ENCODE peak calls at places on chromosomes 12 and 14, in five cellular contexts. F is heart left ventricle; T is fibroblast of mammary gland; Q is CD8-positive, alpha-beta T cell; Y is breast epithelium. S is an unnamed sample.
A peak's percentile ranks its signal among the peaks of the same experiment; 100 is the strongest.

GRCh38 chr14:104680056-104680805 is 9.2 kb upstream of the INF2 start:
- DNase-seq in Y (no peak), T (peak; percentile 84), Q (no peak), F (peak; percentile 61), S (peak; percentile 91)

GRCh38 chr12:93387780-93388179 is 10.1 kb downstream of the NUDT4 start:
- DNase-seq in Y (no peak), Q (no peak), F (no peak), T (peak; percentile 77), S (peak; percentile 80)

GRCh38 chr12:14950982-14951746 is 10.2 kb downstream of the ARHGDIB start:
- DNase-seq in Y (no peak), T (no peak), F (no peak), Q (no peak), S (no peak)

GRCh38 chr14:65594153-65594881 is 181.8 kb downstream of the FUT8 start:
- DNase-seq in F (no peak), Q (no peak), Y (no peak), T (no peak), S (no peak)

GRCh38 chr12:80936642-80937390 is 918 bp downstream of the LIN7A start:
- DNase-seq in Y (no peak), Q (no peak), T (peak; percentile 35), F (peak; percentile 58), S (peak; percentile 51)

GRCh38 chr14:20614038-20614840 is 23.1 kb upstream of the RNASE12 start:
- DNase-seq in F (no peak), Y (no peak), Q (no peak), T (no peak), S (no peak)

GRCh38 chr14:90438841-90439240 is 42.0 kb downstream of the CALM1 start:
- DNase-seq in Y (no peak), F (peak; percentile 8), Q (no peak), T (no peak), S (no peak)

GRCh38 chr14:32524609-32525391 is 195.7 kb downstream of the AKAP6 start:
- DNase-seq in Q (no peak), F (no peak), T (peak; percentile 12), Y (no peak), S (peak; percentile 35)

GRCh38 chr12:112380663-112381420 is 1.4 kb downstream of the HECTD4 start:
- DNase-seq in F (no peak), Q (no peak), T (no peak), Y (no peak), S (peak; percentile 36)

GRCh38 chr12:67006612-67007011 is 262.5 kb upstream of the CAND1 start:
- DNase-seq in T (no peak), Y (no peak), Q (no peak), F (no peak), S (no peak)

GRCh38 chr12:92593734-92594402 is 108.9 kb upstream of the PLEKHG7 start:
- DNase-seq in T (peak; percentile 95), Y (no peak), F (no peak), Q (peak; percentile 66), S (peak; percentile 90)

GRCh38 chr14:95285566-95285965 is 34.1 kb downstream of the CLMN start:
- DNase-seq in Q (no peak), Y (no peak), F (no peak), T (no peak), S (no peak)

GRCh38 chr12:55723516-55724225 is 3.5 kb downstream of the RDH5 start:
- DNase-seq in F (peak; percentile 30), Y (peak; percentile 43), Q (no peak), T (no peak), S (peak; percentile 67)

GRCh38 chr12:75960086-75960910 is 71.3 kb downstream of the PHLDA1 start:
- DNase-seq in T (no peak), F (no peak), Y (no peak), Q (no peak), S (no peak)

GRCh38 chr12:110744176-110744575 is 1.5 kb upstream of the PPP1CC start:
- DNase-seq in T (peak; percentile 48), Y (no peak), Q (no peak), F (no peak), S (peak; percentile 91)
- H3K4me3 ChIP-seq in T (no peak overlapping the region), Y (no peak overlapping the region), Q (no peak overlapping the region), F (no peak overlapping the region), S (no peak overlapping the region)

GRCh38 chr12:132415456-132416120 is 74.4 kb upstream of the FBRSL1 start:
- DNase-seq in Y (no peak), Q (no peak), T (no peak), F (no peak), S (no peak)

GRCh38 chr12:132416121-132416673 is 73.8 kb upstream of the FBRSL1 start:
- DNase-seq in T (no peak), F (no peak), Y (no peak), Q (no peak), S (no peak)

GRCh38 chr12:132411457-132411856 is 78.5 kb upstream of the FBRSL1 start:
- DNase-seq in F (no peak), T (no peak), Q (no peak), Y (no peak), S (no peak)

GRCh38 chr12:132414634-132415340 is 75.2 kb upstream of the FBRSL1 start:
- DNase-seq in Y (peak; percentile 78), T (peak; percentile 68), F (peak; percentile 85), Q (peak; percentile 60), S (peak; percentile 60)

DNA sequence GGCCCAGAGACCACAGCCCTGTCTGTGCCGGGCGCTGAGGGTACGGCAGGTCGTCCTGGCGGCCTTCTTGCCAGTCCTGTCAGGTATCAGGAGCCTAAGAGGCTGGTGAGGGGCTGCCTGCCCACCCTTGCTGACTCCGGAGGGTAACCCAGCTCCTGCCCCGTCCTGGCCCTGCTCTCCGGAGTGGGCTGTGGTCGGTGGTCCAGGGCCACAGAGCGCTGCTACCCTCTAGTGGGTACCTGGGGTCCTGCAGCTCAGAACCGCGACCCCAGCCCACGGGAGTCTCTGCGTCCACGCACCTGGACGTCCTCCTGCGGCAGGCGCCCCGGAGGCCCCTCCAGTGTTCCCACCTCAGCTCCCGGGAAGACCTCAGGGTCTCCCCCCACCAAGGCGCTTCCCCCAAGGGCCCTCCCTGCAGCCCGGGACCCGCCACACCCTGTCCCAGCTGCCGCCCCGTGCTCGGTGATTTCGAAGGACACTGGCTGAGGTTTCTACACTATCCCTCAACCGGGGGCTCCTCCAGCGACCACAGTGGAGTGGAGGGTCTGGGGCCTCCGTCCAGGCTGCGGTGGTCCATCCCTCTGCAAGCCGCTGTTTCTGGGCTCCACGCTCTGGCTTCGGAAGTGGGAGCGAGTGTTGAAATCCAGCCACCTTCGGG is 75.9 kb upstream of the FBRSL1 start:
- DNase-seq in T (no peak), Q (no peak), Y (no peak), F (no peak), S (no peak)
- TF ChIP-seq CTCF in T (peak; percentile 45), Q (no peak), Y (no peak), F (peak; percentile 34), S (peak; percentile 41)

DNA sequence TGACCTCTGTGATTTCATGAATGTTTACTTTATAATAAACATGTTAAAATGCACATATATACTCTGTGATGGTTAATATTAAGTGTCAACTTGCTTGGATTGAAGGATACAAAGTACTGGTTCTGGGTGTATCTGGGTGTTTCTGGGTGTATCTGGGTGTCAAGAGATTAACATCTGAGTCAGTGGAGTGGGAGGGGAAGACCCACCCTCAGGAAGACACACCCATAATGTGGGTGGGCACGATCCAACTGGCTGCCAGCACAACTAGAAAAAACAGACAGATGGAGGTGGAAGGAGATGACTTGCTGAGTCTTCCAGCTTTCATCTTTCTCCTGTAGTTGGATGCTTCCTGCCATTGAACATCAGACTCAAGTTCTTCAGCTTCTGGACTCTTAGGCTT is 11.9 kb downstream of the NUP37 start:
- DNase-seq in Y (no peak), T (no peak), Q (no peak), F (no peak), S (no peak)
- H3K4me3 ChIP-seq in Y (no peak overlapping the region), T (no peak overlapping the region), Q (no peak overlapping the region), F (no peak overlapping the region), S (no peak overlapping the region)

GRCh38 chr14:39426605-39427004 is 5.6 kb downstream of the FBXO33 start:
- DNase-seq in F (no peak), Y (no peak), T (peak; percentile 74), Q (no peak), S (peak; percentile 70)
- TF ChIP-seq CTCF in F (peak; percentile 35), Y (no peak), T (peak; percentile 39), Q (peak; percentile 19), S (peak; percentile 16)

DNA sequence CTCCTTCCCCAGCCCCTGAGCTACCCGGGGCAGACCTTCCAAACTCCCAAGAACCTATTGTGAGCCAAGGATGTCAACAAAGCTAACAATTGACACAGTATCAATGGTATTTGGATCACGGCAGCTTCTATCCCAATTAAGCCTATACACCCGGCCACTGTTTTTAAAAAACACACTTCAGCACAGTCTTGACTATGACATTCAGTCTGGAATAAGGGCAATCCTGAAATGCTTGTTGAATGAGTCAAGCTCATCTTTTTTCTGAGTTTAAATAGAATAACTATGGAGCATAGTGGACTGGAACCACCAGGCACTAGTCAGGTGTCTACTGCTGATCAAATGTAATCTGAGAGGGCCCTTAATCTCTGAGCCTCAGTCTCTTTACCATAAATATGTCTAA is 5.7 kb downstream of the DENND5B start:
- DNase-seq in Q (no peak), F (no peak), Y (no peak), T (peak; percentile 8), S (peak; percentile 48)
- H3K4me3 ChIP-seq in Q (no peak overlapping the region), F (no peak overlapping the region), Y (no peak overlapping the region), T (no peak overlapping the region), S (no peak overlapping the region)

GRCh38 chr12:120254809-120255208 is 10.7 kb downstream of the PXN start:
- DNase-seq in Q (no peak), F (no peak), T (no peak), Y (no peak), S (no peak)

GRCh38 chr12:120258323-120258896 is 7.1 kb downstream of the PXN start:
- DNase-seq in F (no peak), T (no peak), Q (no peak), Y (no peak), S (no peak)

GRCh38 chr12:120260607-120261006 is 4.9 kb downstream of the PXN start:
- DNase-seq in Y (no peak), Q (no peak), F (no peak), T (no peak), S (no peak)

GRCh38 chr12:120259418-120260202 is 5.9 kb downstream of the PXN start:
- DNase-seq in T (peak; percentile 79), Y (no peak), F (no peak), Q (no peak), S (no peak)

GRCh38 chr12:120257041-120257821 is 8.3 kb downstream of the PXN start:
- DNase-seq in Q (no peak), Y (no peak), F (peak; percentile 80), T (peak; percentile 96), S (peak; percentile 92)
- TF ChIP-seq CTCF in Q (no peak), Y (no peak), F (no peak), T (no peak), S (no peak)

GRCh38 chr12:130644566-130644965 is 71.5 kb downstream of the RIMBP2 start:
- DNase-seq in F (no peak), Q (no peak), Y (no peak), T (no peak), S (no peak)
- H3K4me3 ChIP-seq in F (no peak overlapping the region), Q (no peak overlapping the region), Y (no peak overlapping the region), T (no peak overlapping the region), S (no peak overlapping the region)

GRCh38 chr12:20423557-20423956 is 55.2 kb downstream of the PDE3A start:
- DNase-seq in F (no peak), Y (no peak), T (no peak), Q (no peak), S (no peak)
- TF ChIP-seq CTCF in F (no peak), Y (no peak), T (no peak), Q (no peak), S (no peak)

DNA sequence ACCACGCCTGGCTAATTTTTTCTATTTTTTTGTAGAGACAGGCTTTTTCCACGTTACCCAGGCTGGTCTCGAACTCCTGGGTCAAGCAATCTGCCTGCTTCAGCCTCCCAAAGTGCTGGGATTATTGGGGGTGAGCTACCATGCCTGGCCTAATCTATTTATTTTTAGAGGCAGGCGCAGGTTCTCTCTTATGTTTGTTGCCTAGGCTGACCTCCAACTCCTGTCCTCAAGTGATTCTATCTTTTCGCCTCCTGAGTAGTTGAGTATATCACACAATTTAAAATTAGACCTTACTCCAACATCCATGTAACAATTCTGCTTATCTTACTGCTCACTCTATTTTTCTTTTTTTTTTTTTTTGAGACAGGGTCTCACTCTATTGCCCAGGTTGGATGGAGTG is 6.8 kb upstream of the ACRBP start:
- DNase-seq in F (no peak), Y (no peak), Q (no peak), T (no peak), S (no peak)
- H3K4me3 ChIP-seq in F (no peak overlapping the region), Y (no peak overlapping the region), Q (no peak overlapping the region), T (no peak overlapping the region), S (no peak overlapping the region)

S was measured in foreskin fibroblast.